ENCODE peak calls at places on chromosomes 11 and 22, in nine cellular contexts. J is frontal cortex; Q is AG08396; G is activated T-cell treated with anti-CD3 and anti-CD28 coated beads for 4 hours; T is iris pigment epithelial cell; H is activated CD8-positive, alpha-beta T cell treated with anti-CD3 and anti-CD28 coated beads for 36 hours; A is psoas muscle; M is MCF 10A; D is activated naive CD8-positive, alpha-beta T cell treated with anti-CD3 and anti-CD28 coated beads, Interleukin-2, amount 50 U/mL, for 24 hours. I is an unnamed sample.

GRCh38 chr11:39668640-39669039 is 1790.8 kb downstream of the LRRC4C start:
- DNase-seq in J (no peak), Q (no peak), G (no peak), T (peak; percentile 7), H (no peak), A (no peak), M (peak; percentile 77), D (no peak), I (no peak)

GRCh38 chr11:44568706-44569473 is 3.4 kb downstream of the CD82 start:
- DNase-seq in J (peak; percentile 57), Q (peak; percentile 86), G (peak; percentile 87), T (peak; percentile 99), H (peak; percentile 97), A (peak; percentile 80), M (peak; percentile 89), D (peak; percentile 90), I (peak; percentile 91)

GRCh38 chr22:28013611-28014010 is 94.6 kb upstream of the PITPNB start:
- DNase-seq in J (no peak), Q (no peak), G (no peak), T (no peak), H (no peak), A (no peak), M (no peak), D (no peak), I (no peak)

GRCh38 chr22:19127329-19128008 is 3.6 kb upstream of the TSSK2 start:
- DNase-seq in J (no peak), Q (no peak), G (no peak), T (no peak), H (no peak), A (no peak), M (no peak), D (no peak), I (no peak)

GRCh38 chr11:76159983-76160661 is 46.2 kb downstream of the WNT11 start:
- DNase-seq in J (no peak), Q (no peak), G (no peak), T (no peak), H (no peak), A (no peak), M (no peak), D (no peak), I (no peak)

GRCh38 chr11:120400564-120401364 is 64.6 kb downstream of the ARHGEF12 start:
- DNase-seq in J (peak; percentile 25), Q (peak; percentile 70), G (no peak), T (peak; percentile 99), H (no peak), A (no peak), M (peak; percentile 98), D (no peak), I (peak; percentile 87)

GRCh38 chr11:64224891-64225607 is 937 bp downstream of the TRPT1 start:
- DNase-seq in J (no peak), Q (no peak), G (no peak), T (no peak), H (no peak), A (no peak), M (no peak), D (no peak), I (no peak)

GRCh38 chr11:104858882-104859735 is 39.2 kb downstream of the CASP12 start:
- DNase-seq in J (no peak), Q (no peak), G (no peak), T (peak; percentile 10), H (peak; percentile 37), A (no peak), M (no peak), D (no peak), I (no peak)

GRCh38 chr22:45531944-45532631 is 29.4 kb downstream of the FBLN1 start:
- DNase-seq in J (no peak), Q (no peak), G (no peak), T (no peak), H (no peak), A (no peak), M (peak; percentile 67), D (no peak), I (no peak)

GRCh38 chr11:119051440-119052162 is 5.4 kb downstream of the HYOU1 start:
- DNase-seq in J (no peak), Q (no peak), G (no peak), T (no peak), H (peak; percentile 34), A (no peak), M (no peak), D (no peak), I (no peak)

GRCh38 chr22:41308054-41308453 is 6.7 kb downstream of the ZC3H7B start:
- DNase-seq in J (no peak), Q (peak; percentile 49), G (no peak), T (peak; percentile 63), H (no peak), A (peak; percentile 40), M (no peak), D (no peak), I (peak; percentile 70)

GRCh38 chr11:128901655-128902514 is 10.7 kb downstream of the KCNJ5 start:
- DNase-seq in J (no peak), Q (no peak), G (no peak), T (no peak), H (no peak), A (no peak), M (no peak), D (no peak), I (no peak)